ENCODE peak calls at places on chromosomes 16 and 17, in eight cellular contexts. One of them, this sample, is unnamed.

GRCh38 chr17:182164-182751 is 808 bp upstream of the DOC2B start:
- DNase-seq in lower leg skin: no peak
- DNase-seq in sigmoid colon: no peak
- DNase-seq in AG04450: no peak
- DNase-seq in cardiac fibroblast: no peak
- DNase-seq in HFF-Myc: no peak
- DNase-seq in heart left ventricle: no peak
- DNase-seq in upper lobe of right lung: peak
- DNase-seq in this sample: no peak

GRCh38 chr17:979539-980405 is at the start of gene NXN:
- DNase-seq in upper lobe of right lung: peak
- DNase-seq in lower leg skin: peak
- DNase-seq in cardiac fibroblast: peak
- DNase-seq in sigmoid colon: peak
- DNase-seq in AG04450: no peak
- DNase-seq in heart left ventricle: peak
- DNase-seq in HFF-Myc: no peak
- DNase-seq in this sample: peak

GRCh38 chr17:82020874-82021727 is 1.6 kb downstream of the CENPX start:
- DNase-seq in HFF-Myc: no peak
- DNase-seq in lower leg skin: peak
- DNase-seq in heart left ventricle: peak
- DNase-seq in AG04450: peak
- DNase-seq in sigmoid colon: peak
- DNase-seq in upper lobe of right lung: peak
- DNase-seq in cardiac fibroblast: peak
- DNase-seq in this sample: peak

GRCh38 chr16:78496189-78496588 is 396.7 kb downstream of the WWOX start:
- DNase-seq in sigmoid colon: no peak
- DNase-seq in cardiac fibroblast: no peak
- DNase-seq in lower leg skin: no peak
- DNase-seq in HFF-Myc: no peak
- DNase-seq in upper lobe of right lung: no peak
- DNase-seq in AG04450: no peak
- DNase-seq in heart left ventricle: no peak
- DNase-seq in this sample: no peak

GRCh38 chr17:48548687-48549621 is 4.0 kb upstream of the HOXB2 start:
- DNase-seq in HFF-Myc: no peak
- DNase-seq in lower leg skin: no peak
- DNase-seq in heart left ventricle: no peak
- DNase-seq in upper lobe of right lung: no peak
- DNase-seq in cardiac fibroblast: no peak
- DNase-seq in sigmoid colon: no peak
- DNase-seq in AG04450: no peak
- DNase-seq in this sample: no peak

GRCh38 chr17:14815079-14815478 is 450.0 kb downstream of the PMP22 start:
- DNase-seq in cardiac fibroblast: no peak
- DNase-seq in heart left ventricle: no peak
- DNase-seq in lower leg skin: no peak
- DNase-seq in upper lobe of right lung: no peak
- DNase-seq in HFF-Myc: no peak
- DNase-seq in AG04450: no peak
- DNase-seq in sigmoid colon: no peak
- DNase-seq in this sample: no peak

GRCh38 chr16:84922351-84923135 is 88.8 kb downstream of the ZDHHC7 start:
- DNase-seq in heart left ventricle: peak
- DNase-seq in cardiac fibroblast: peak
- DNase-seq in upper lobe of right lung: peak
- DNase-seq in lower leg skin: no peak
- DNase-seq in HFF-Myc: no peak
- DNase-seq in AG04450: no peak
- DNase-seq in sigmoid colon: peak
- DNase-seq in this sample: peak

GRCh38 chr17:83156408-83156807 is 77.0 kb downstream of the METRNL start:
- DNase-seq in cardiac fibroblast: no peak
- DNase-seq in heart left ventricle: no peak
- DNase-seq in sigmoid colon: peak
- DNase-seq in HFF-Myc: no peak
- DNase-seq in AG04450: no peak
- DNase-seq in lower leg skin: peak
- DNase-seq in upper lobe of right lung: no peak
- DNase-seq in this sample: no peak

GRCh38 chr16:68496689-68497088 is 42.4 kb upstream of the ZFP90 start:
- DNase-seq in lower leg skin: no peak
- DNase-seq in AG04450: no peak
- DNase-seq in sigmoid colon: no peak
- DNase-seq in heart left ventricle: no peak
- DNase-seq in cardiac fibroblast: no peak
- DNase-seq in upper lobe of right lung: no peak
- DNase-seq in HFF-Myc: no peak
- DNase-seq in this sample: no peak

GRCh38 chr16:24125199-24125598 is 130.9 kb upstream of the CACNG3 start:
- DNase-seq in AG04450: no peak
- DNase-seq in cardiac fibroblast: no peak
- DNase-seq in HFF-Myc: no peak
- DNase-seq in sigmoid colon: no peak
- DNase-seq in heart left ventricle: no peak
- DNase-seq in lower leg skin: no peak
- DNase-seq in upper lobe of right lung: no peak
- DNase-seq in this sample: no peak

GRCh38 chr17:67434061-67434525 is 57.0 kb downstream of the PITPNC1 start:
- DNase-seq in lower leg skin: peak
- DNase-seq in heart left ventricle: peak
- DNase-seq in sigmoid colon: no peak
- DNase-seq in upper lobe of right lung: peak
- DNase-seq in AG04450: no peak
- DNase-seq in cardiac fibroblast: peak
- DNase-seq in HFF-Myc: no peak
- DNase-seq in this sample: no peak

GRCh38 chr17:15268465-15268864 is 3.3 kb upstream of the PMP22 start:
- DNase-seq in heart left ventricle: peak
- DNase-seq in AG04450: no peak
- DNase-seq in lower leg skin: no peak
- DNase-seq in upper lobe of right lung: no peak
- DNase-seq in sigmoid colon: no peak
- DNase-seq in cardiac fibroblast: no peak
- DNase-seq in HFF-Myc: no peak
- DNase-seq in this sample: no peak

GRCh38 chr16:24013733-24014645 is 178.2 kb downstream of the PRKCB start:
- DNase-seq in HFF-Myc: no peak
- DNase-seq in heart left ventricle: no peak
- DNase-seq in AG04450: no peak
- DNase-seq in cardiac fibroblast: no peak
- DNase-seq in lower leg skin: no peak
- DNase-seq in sigmoid colon: no peak
- DNase-seq in upper lobe of right lung: no peak
- DNase-seq in this sample: no peak

GRCh38 chr17:47741793-47742145 is 8.7 kb downstream of the TBX21 start:
- DNase-seq in AG04450: no peak
- DNase-seq in HFF-Myc: no peak
- DNase-seq in heart left ventricle: no peak
- DNase-seq in cardiac fibroblast: no peak
- DNase-seq in sigmoid colon: no peak
- DNase-seq in upper lobe of right lung: no peak
- DNase-seq in lower leg skin: no peak
- DNase-seq in this sample: no peak

GRCh38 chr17:39197380-39198185 is at the start of gene CACNB1:
- DNase-seq in upper lobe of right lung: peak
- DNase-seq in AG04450: peak
- DNase-seq in HFF-Myc: no peak
- DNase-seq in lower leg skin: peak
- DNase-seq in cardiac fibroblast: peak
- DNase-seq in sigmoid colon: peak
- DNase-seq in heart left ventricle: peak
- DNase-seq in this sample: peak

GRCh38 chr17:71409137-71409536 is 711.7 kb upstream of the SOX9 start:
- DNase-seq in heart left ventricle: no peak
- DNase-seq in upper lobe of right lung: no peak
- DNase-seq in HFF-Myc: no peak
- DNase-seq in cardiac fibroblast: no peak
- DNase-seq in AG04450: no peak
- DNase-seq in sigmoid colon: no peak
- DNase-seq in lower leg skin: no peak
- DNase-seq in this sample: no peak

GRCh38 chr17:49779730-49780220 is 8.7 kb upstream of the KAT7 start:
- DNase-seq in cardiac fibroblast: peak
- DNase-seq in AG04450: peak
- DNase-seq in heart left ventricle: no peak
- DNase-seq in sigmoid colon: no peak
- DNase-seq in upper lobe of right lung: no peak
- DNase-seq in HFF-Myc: no peak
- DNase-seq in lower leg skin: no peak
- DNase-seq in this sample: peak
- H3K4me3 ChIP-seq in cardiac fibroblast: no peak
- H3K4me3 ChIP-seq in AG04450: no peak
- H3K4me3 ChIP-seq in heart left ventricle: no peak
- H3K4me3 ChIP-seq in sigmoid colon: no peak
- H3K4me3 ChIP-seq in upper lobe of right lung: no peak
- H3K4me3 ChIP-seq in HFF-Myc: no peak
- H3K4me3 ChIP-seq in lower leg skin: no peak
- H3K4me3 ChIP-seq in this sample: no peak

DNA sequence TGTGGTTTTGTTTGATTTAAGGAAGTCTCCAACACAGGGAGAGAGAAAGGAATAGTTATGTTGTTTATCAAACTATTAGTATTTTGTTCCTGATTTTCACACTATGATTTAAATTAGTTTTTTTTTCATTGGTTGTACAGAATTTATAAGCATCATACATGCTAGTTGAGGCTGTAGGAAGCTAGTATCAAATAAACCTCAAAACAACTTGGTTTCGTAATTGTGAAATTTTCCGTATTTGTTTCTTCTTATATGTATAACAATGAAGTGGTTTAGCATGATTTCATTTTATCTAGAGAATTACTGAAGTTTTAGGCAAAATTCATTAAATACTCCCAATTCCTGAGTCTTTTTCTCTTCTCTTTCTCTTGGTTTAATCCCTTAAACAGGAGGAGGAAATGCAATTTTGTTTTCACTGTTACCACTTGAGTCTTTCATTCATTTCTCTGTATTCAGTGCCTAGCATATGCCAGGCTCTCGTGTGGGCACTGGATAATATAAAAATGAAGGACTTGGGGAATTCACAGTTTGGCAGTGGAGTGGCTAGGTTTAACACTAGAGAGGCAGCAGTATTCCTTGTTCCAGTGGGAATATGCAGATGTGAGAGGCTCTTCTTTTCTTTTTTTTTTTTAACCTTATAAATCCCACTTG is 1.8 kb downstream of the CYLD start:
- DNase-seq in sigmoid colon: no peak
- DNase-seq in heart left ventricle: no peak
- DNase-seq in AG04450: no peak
- DNase-seq in cardiac fibroblast: no peak
- DNase-seq in HFF-Myc: no peak
- DNase-seq in upper lobe of right lung: no peak
- DNase-seq in lower leg skin: no peak
- DNase-seq in this sample: no peak
- H3K4me3 ChIP-seq in sigmoid colon: peak
- H3K4me3 ChIP-seq in heart left ventricle: peak
- H3K4me3 ChIP-seq in AG04450: no peak
- H3K4me3 ChIP-seq in cardiac fibroblast: no peak
- H3K4me3 ChIP-seq in HFF-Myc: no peak
- H3K4me3 ChIP-seq in upper lobe of right lung: peak
- H3K4me3 ChIP-seq in lower leg skin: no peak
- H3K4me3 ChIP-seq in this sample: no peak

GRCh38 chr17:76549539-76549938 is 9.7 kb downstream of the PRCD start:
- DNase-seq in upper lobe of right lung: no peak
- DNase-seq in heart left ventricle: no peak
- DNase-seq in AG04450: no peak
- DNase-seq in HFF-Myc: no peak
- DNase-seq in cardiac fibroblast: no peak
- DNase-seq in lower leg skin: no peak
- DNase-seq in sigmoid colon: no peak
- DNase-seq in this sample: no peak

GRCh38 chr17:76549215-76549518 is 9.3 kb downstream of the PRCD start:
- DNase-seq in cardiac fibroblast: no peak
- DNase-seq in HFF-Myc: no peak
- DNase-seq in upper lobe of right lung: no peak
- DNase-seq in heart left ventricle: no peak
- DNase-seq in lower leg skin: no peak
- DNase-seq in AG04450: no peak
- DNase-seq in sigmoid colon: no peak
- DNase-seq in this sample: no peak

GRCh38 chr17:76548378-76549214 is 8.8 kb downstream of the PRCD start:
- DNase-seq in cardiac fibroblast: no peak
- DNase-seq in lower leg skin: no peak
- DNase-seq in HFF-Myc: no peak
- DNase-seq in sigmoid colon: no peak
- DNase-seq in upper lobe of right lung: no peak
- DNase-seq in AG04450: no peak
- DNase-seq in heart left ventricle: no peak
- DNase-seq in this sample: no peak

GRCh38 chr17:76551685-76552084 is 11.8 kb downstream of the PRCD start:
- DNase-seq in cardiac fibroblast: no peak
- DNase-seq in upper lobe of right lung: no peak
- DNase-seq in heart left ventricle: no peak
- DNase-seq in AG04450: no peak
- DNase-seq in HFF-Myc: no peak
- DNase-seq in sigmoid colon: no peak
- DNase-seq in lower leg skin: no peak
- DNase-seq in this sample: no peak

GRCh38 chr17:76550712-76551615 is 11.1 kb downstream of the PRCD start:
- DNase-seq in heart left ventricle: no peak
- DNase-seq in sigmoid colon: no peak
- DNase-seq in cardiac fibroblast: peak
- DNase-seq in upper lobe of right lung: no peak
- DNase-seq in HFF-Myc: no peak
- DNase-seq in lower leg skin: no peak
- DNase-seq in AG04450: no peak
- DNase-seq in this sample: peak
- H3K4me3 ChIP-seq in heart left ventricle: no peak
- H3K4me3 ChIP-seq in sigmoid colon: no peak
- H3K4me3 ChIP-seq in cardiac fibroblast: no peak
- H3K4me3 ChIP-seq in upper lobe of right lung: peak
- H3K4me3 ChIP-seq in HFF-Myc: peak
- H3K4me3 ChIP-seq in lower leg skin: no peak
- H3K4me3 ChIP-seq in AG04450: no peak
- H3K4me3 ChIP-seq in this sample: peak

DNA sequence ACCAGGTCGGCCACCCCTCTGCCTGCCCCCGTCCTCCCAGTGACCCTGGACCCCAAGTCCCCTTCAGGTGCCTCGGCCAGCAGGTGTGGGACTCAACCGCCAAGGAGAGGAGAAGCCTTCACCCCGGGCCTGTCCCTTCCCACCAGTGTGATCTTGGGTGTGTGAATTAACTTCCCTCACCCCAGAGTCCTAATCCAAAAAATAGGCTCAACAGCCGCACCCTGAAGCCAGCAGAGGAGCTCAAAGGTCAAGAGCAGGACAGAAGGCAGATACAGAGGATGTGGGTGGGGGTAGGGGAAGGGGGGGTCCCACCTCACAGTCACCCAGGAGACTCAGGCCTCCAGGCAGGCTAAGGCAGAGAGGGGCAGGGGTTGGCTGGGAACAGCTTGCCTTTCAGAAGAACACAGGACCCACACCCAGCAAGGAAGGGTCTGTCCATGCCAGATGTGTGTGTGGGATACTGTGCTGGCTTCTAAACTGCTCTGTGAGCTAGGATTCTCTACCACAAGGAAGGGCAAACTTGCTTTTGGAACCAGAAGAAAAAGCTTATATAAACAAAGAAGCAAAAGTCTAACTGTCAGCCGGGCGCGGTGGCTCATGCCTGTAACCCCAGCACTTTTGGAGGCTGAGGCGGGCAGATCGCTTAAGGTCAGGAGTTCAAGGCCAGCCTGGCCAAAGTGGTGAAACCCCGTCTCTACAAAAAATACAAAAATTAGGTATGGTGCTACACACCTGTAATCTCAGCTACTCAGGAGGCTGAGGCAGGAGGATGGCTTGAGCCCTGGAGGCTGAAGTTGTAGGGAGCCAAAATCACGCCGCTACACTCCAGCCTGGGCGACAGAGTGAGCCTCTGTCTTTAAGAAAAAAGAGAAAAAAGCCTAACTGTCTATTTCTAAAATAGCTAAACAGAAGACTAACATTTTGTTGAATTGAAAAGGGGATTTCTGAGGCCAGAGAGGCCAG is 4.6 kb downstream of the PIEZO1 start:
- DNase-seq in heart left ventricle: no peak
- DNase-seq in AG04450: no peak
- DNase-seq in upper lobe of right lung: no peak
- DNase-seq in sigmoid colon: no peak
- DNase-seq in HFF-Myc: no peak
- DNase-seq in cardiac fibroblast: no peak
- DNase-seq in lower leg skin: no peak
- DNase-seq in this sample: no peak
- H3K4me3 ChIP-seq in heart left ventricle: no peak
- H3K4me3 ChIP-seq in AG04450: no peak
- H3K4me3 ChIP-seq in upper lobe of right lung: peak
- H3K4me3 ChIP-seq in sigmoid colon: peak
- H3K4me3 ChIP-seq in HFF-Myc: no peak
- H3K4me3 ChIP-seq in cardiac fibroblast: no peak
- H3K4me3 ChIP-seq in lower leg skin: no peak
- H3K4me3 ChIP-seq in this sample: no peak

This sample was measured in fibroblast of the aortic adventitia.